ENCODE peak calls at places on chromosomes 16 and 17, in six cellular contexts. D is CD4-positive, alpha-beta T cell; T is adipocyte; Z is RKO; X is NCI-H1417; E is HEK293T. L is an unnamed sample.

GRCh38 chr17:17693955-17694228 is 12.6 kb downstream of the RAI1 start:
- DNase-seq in Z (no peak), T (no peak), X (no peak), E (no peak), D (no peak), L (no peak)

GRCh38 chr17:81009124-81009523 is 17.5 kb downstream of the CHMP6 start:
- DNase-seq in E (no peak), Z (no peak), D (no peak), X (no peak), T (no peak), L (no peak)

GRCh38 chr16:50103764-50104163 is 38.0 kb downstream of the HEATR3 start:
- DNase-seq in E (no peak), Z (no peak), X (no peak), T (peak), D (no peak), L (no peak)

GRCh38 chr17:2990396-2990795 is 73.0 kb downstream of the OR1D5 start:
- DNase-seq in Z (no peak), D (no peak), E (no peak), X (no peak), T (no peak), L (no peak)

GRCh38 chr17:68101992-68102758 is 66.6 kb downstream of the KPNA2 start:
- DNase-seq in Z (peak), X (peak), D (peak), T (peak), E (peak), L (no peak)

GRCh38 chr17:57783338-57783742 is 38.2 kb upstream of the CCDC182 start:
- DNase-seq in E (peak), T (peak), Z (peak), D (peak), X (peak), L (peak)

GRCh38 chr17:80889231-80889896 is 102.3 kb upstream of the CHMP6 start:
- DNase-seq in X (no peak), Z (no peak), D (peak), T (no peak), E (no peak), L (no peak)

GRCh38 chr16:11588321-11589244 is 1.9 kb upstream of the LITAF start:
- DNase-seq in X (no peak), T (no peak), E (no peak), Z (no peak), D (no peak), L (no peak)

GRCh38 chr17:15260376-15261062 is 4.6 kb downstream of the PMP22 start:
- DNase-seq in D (peak), X (no peak), Z (peak), T (peak), E (peak), L (peak)

GRCh38 chr16:12147681-12148479 is 171.3 kb downstream of the SNX29 start:
- DNase-seq in X (no peak), Z (no peak), D (peak), T (no peak), E (no peak), L (no peak)

GRCh38 chr16:51615141-51615540 is 464.1 kb upstream of the SALL1 start:
- DNase-seq in X (no peak), D (no peak), Z (no peak), T (no peak), E (no peak), L (no peak)

GRCh38 chr16:80250376-80250775 is 290.4 kb upstream of the DYNLRB2 start:
- DNase-seq in E (no peak), T (no peak), Z (no peak), X (no peak), D (no peak), L (no peak)

GRCh38 chr17:61591930-61592329 is 911 bp upstream of the NACA2 start:
- DNase-seq in T (no peak), E (no peak), D (no peak), X (no peak), Z (no peak), L (no peak)

GRCh38 chr17:60819447-60820130 is 141.9 kb downstream of the BCAS3 start:
- DNase-seq in E (no peak), X (no peak), D (no peak), Z (no peak), T (no peak), L (no peak)

L was measured in activated B cell treated with CpG ODN at 0.5 μM for 24 hours.